ENCODE peak calls at places on chromosomes 6 and 20, in four cellular contexts. Y, C, G and J are unnamed samples.

GRCh38 chr6:33733294-33734007 is 13.3 kb downstream of the IP6K3 start:
- DNase-seq in Y (no peak), C (no peak), G (no peak), J (no peak)

GRCh38 chr20:4763776-4764525 is 42.2 kb downstream of the PRND start:
- DNase-seq in Y (no peak), C (no peak), G (no peak), J (peak)

GRCh38 chr20:58611236-58612020 is 39.7 kb upstream of the STX16 start:
- DNase-seq in Y (no peak), C (no peak), G (peak), J (no peak)

GRCh38 chr20:50136822-50137599 is 16.5 kb downstream of the PEDS1 start:
- DNase-seq in Y (no peak), C (no peak), G (no peak), J (no peak)

GRCh38 chr6:14818422-14818884 is 427.4 kb upstream of the JARID2 start:
- DNase-seq in Y (peak), C (no peak), G (peak), J (no peak)

GRCh38 chr6:43939281-43940070 is 169.5 kb downstream of the VEGFA start:
- DNase-seq in Y (no peak), C (no peak), G (peak), J (peak)

GRCh38 chr20:32484221-32485125 is 100.7 kb downstream of the NOL4L start:
- DNase-seq in Y (peak), C (no peak), G (peak), J (peak)

GRCh38 chr6:15400572-15401004 is 154.7 kb downstream of the JARID2 start:
- DNase-seq in Y (peak), C (no peak), G (no peak), J (peak)

GRCh38 chr6:98590957-98591356 is 243.4 kb upstream of the POU3F2 start:
- DNase-seq in Y (no peak), C (no peak), G (no peak), J (no peak)

GRCh38 chr6:81293896-81294295 is 458.6 kb downstream of the TENT5A start:
- DNase-seq in Y (no peak), C (no peak), G (no peak), J (no peak)

GRCh38 chr20:55266361-55266760 is 739.0 kb downstream of the CBLN4 start:
- DNase-seq in Y (no peak), C (no peak), G (no peak), J (no peak)

GRCh38 chr6:48658910-48659309 is 547.9 kb upstream of the PTCHD4 start:
- DNase-seq in Y (no peak), C (no peak), G (no peak), J (no peak)

GRCh38 chr6:94548211-94548610 is 1029.1 kb upstream of the MANEA start:
- DNase-seq in Y (no peak), C (no peak), G (no peak), J (no peak)

GRCh38 chr6:63272397-63272796 is 47.4 kb downstream of the LGSN start:
- DNase-seq in Y (no peak), C (peak), G (no peak), J (no peak)

GRCh38 chr20:58670097-58670496 is 19.0 kb downstream of the STX16 start:
- DNase-seq in Y (no peak), C (no peak), G (no peak), J (no peak)

GRCh38 chr20:33685328-33686007 is 717 bp downstream of the E2F1 start:
- DNase-seq in Y (peak), C (no peak), G (no peak), J (peak)

GRCh38 chr20:33687370-33687915 is 1.3 kb upstream of the E2F1 start:
- DNase-seq in Y (no peak), C (no peak), G (no peak), J (peak)

GRCh38 chr20:33684533-33685327 is 1.5 kb downstream of the E2F1 start:
- DNase-seq in Y (no peak), C (no peak), G (no peak), J (no peak)

GRCh38 chr20:33686984-33687366 is 790 bp upstream of the E2F1 start:
- DNase-seq in Y (no peak), C (no peak), G (no peak), J (no peak)

GRCh38 chr20:33686008-33686983 is at the start of gene E2F1:
- DNase-seq in Y (peak), C (peak), G (peak), J (peak)
- TF ChIP-seq POLR2AphosphoS5 in Y (peak), C (no peak), G (no peak), J (peak)

DNA sequence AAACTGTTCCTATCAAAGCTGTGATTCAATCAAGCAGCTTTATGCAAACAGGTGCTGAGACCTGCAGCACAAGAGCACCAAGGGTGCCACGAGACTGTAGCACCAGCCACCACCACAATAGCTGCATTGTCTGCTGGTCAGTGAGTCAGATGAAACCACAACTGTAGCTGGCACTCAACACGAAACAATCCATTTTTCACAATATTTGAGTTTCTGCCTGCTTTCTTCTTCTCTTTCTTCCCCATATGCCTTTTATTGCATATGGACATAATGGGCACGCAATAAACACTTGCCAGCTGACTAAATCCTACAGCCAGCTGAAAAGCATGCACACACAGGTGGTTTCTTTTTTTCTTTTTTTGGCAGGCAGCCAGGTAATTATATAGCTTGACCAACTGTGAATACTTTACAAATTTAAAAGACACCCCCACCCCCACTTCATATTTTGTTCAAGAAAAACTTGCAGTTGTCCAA is 16.6 kb downstream of the SLC2A12 start:
- DNase-seq in Y (peak), C (peak), G (peak), J (no peak)
- H3K27ac ChIP-seq in Y (peak), C (peak), G (peak), J (no peak)

GRCh38 chr20:62361799-62362589 is 5.1 kb downstream of the LAMA5 start:
- DNase-seq in Y (no peak), C (peak), G (no peak), J (no peak)
- TF ChIP-seq POLR2AphosphoS5 in Y (no peak), C (peak), G (no peak), J (no peak)

DNA sequence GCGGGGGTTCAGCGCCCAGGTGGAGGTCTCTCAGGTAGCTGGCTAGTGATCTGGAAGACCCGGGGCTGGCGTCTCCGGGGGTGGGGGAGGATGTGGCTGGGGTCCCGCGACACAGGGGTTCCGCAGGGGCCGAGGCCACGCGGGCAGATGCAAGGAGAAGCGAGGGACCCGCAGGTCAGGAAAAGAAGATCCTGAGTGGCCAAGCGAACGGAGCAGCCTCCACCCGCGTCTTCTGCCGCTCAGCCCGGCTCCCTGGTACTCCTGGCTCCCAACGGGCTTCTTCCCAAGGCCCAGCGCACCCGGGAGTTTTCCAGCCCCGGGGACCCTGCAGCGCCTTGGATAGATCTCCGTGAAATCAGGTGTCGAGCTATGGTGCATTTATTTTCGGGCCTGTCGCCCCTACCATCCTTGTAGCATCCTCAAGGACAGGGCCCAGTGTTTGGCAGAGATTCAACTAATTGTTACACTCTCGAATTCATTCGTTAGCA is 674 bp upstream of the CHD6 start:
- DNase-seq in Y (no peak), C (no peak), G (peak), J (no peak)
- H3K27ac ChIP-seq in Y (peak), C (peak), G (peak), J (no peak)

DNA sequence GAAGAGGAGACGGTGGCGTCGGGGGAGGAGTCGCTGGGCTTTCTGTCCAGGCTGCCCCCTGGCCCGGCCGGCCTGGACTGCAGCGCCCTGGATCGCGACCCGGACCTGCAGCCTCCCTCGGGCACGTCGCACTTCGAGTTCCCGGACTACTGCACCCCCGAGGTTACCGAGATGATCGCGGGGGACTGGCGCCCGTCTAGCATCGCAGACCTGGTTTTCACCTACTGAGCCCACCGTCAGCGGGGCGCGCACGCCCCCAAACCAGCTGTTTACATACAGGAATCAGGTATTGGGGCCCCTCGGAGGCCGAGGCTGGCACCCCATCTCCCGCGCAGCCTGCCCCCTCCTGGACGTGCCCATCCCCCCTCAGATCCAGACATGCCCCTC is 1.3 kb downstream of the SOX12 start:
- DNase-seq in Y (peak), C (no peak), G (peak), J (no peak)
- TF ChIP-seq POLR2AphosphoS5 in Y (no peak), C (peak), G (no peak), J (peak)

DNA sequence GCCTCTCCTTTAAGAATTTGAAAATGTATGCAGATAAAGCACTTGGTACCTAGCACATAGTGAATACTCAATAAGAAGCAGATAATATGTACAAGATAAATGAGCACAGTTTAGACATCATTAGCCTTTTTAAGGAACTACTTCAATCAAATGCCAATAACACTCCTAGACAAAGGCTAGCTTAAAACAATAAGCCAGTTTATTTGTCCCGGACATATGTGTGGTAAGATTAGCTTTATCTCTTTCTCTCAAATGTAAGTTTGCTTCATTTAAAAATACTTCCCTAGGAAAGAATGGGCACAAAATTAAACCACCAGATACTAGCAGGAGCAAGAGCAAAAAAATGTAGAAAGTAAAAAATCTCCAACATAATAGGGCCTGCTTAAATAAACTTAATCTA is 73.8 kb downstream of the MAP3K5 start:
- DNase-seq in Y (no peak), C (no peak), G (no peak), J (no peak)
- H3K27ac ChIP-seq in Y (no peak), C (no peak), G (no peak), J (no peak)

DNA sequence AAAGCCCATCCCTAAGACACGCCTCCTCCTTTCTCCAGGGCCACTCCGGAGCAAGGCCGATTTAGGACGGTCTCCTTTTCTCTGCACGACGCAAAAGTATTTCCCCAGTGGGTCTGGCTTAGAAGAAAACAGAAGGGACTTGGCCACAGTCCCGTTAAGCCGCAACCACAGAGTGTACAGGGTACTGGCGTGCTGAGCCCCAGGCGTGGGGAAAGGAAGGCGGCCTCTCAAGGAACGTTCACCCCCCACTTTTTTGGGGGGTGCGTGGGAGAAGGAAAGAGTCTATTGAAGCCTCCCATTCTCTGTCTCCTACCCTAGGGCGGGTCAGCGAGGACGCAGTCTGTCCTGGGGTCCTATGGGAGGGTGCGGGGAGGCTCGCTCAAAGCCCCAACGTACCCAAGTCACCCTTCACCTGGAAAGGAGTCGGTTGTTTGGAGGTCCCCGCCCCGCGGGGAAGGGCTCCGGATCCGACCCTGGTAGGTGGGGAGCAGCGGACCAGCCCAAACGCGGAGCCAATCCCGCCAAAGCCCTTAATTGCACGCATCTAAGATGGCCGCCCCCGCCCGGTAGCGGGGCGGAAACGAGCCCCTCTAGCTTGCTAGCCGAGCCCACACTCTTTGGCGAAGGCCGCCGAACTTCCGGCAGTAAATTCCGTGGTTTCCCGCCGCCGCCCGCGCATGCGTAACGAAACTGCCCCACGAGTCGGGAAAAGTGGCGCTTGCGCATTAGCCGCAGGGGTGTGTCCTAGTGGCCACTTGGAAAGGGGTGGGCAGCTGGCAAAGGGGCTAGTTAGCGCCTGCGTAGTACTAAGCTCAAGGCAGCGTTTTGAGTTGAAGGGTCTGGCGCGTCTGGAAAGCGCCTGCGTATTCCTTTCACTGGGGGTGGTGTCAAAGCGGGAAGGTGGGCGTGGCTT is at the start of gene OARD1:
- DNase-seq in Y (peak), C (peak), G (peak), J (peak)
- TF ChIP-seq POLR2AphosphoS5 in Y (peak), C (no peak), G (peak), J (peak)

DNA sequence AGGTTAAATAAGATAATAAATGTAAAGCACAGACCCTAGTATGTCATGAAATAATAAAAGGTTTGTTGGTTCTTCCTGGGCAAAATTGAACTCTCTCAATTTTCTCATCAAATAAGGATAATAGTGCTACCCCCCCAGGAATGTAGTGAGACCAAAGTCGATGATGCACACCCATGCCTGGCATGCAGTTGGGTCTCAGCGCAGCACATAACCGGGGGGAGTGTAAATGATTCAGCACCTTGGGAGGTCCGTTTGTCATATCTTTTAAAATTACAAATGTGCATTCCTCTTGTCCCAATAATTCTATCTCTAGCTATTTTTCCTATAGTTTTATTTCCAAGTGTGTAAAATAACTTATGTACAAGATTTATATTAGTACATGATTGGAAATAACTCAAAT is 31.3 kb upstream of the CCDC167 start:
- DNase-seq in Y (no peak), C (no peak), G (no peak), J (no peak)
- H3K27ac ChIP-seq in Y (no peak), C (no peak), G (no peak), J (no peak)